ENCODE peak calls at places on chromosomes 1 and 21, in five cellular contexts. E is pancreas, X is left lung, W is mesenchymal stem cell, P is fibroblast of lung. N is an unnamed sample.

GRCh38 chr1:47919113-47919833 is 77.9 kb downstream of the TRABD2B start:
- DNase-seq in X (no peak), E (no peak), P (no peak), W (no peak), N (no peak)

GRCh38 chr1:224559971-224560728 is 56.0 kb upstream of the CNIH3 start:
- DNase-seq in E (no peak), X (no peak), W (no peak), P (no peak), N (no peak)

GRCh38 chr1:56576880-56577858 is 2.2 kb downstream of the PLPP3 start:
- DNase-seq in X (no peak), W (peak; percentile 49), E (no peak), P (peak; percentile 59), N (peak; percentile 64)

GRCh38 chr21:45318556-45319341 is 31.1 kb upstream of the POFUT2 start:
- DNase-seq in W (peak; percentile 97), P (peak; percentile 83), X (peak; percentile 53), E (peak; percentile 64), N (peak; percentile 78)

GRCh38 chr1:23100074-23100748 is 68.4 kb downstream of the LUZP1 start:
- DNase-seq in P (peak; percentile 89), X (no peak), E (no peak), W (peak; percentile 99), N (peak; percentile 37)

GRCh38 chr1:83931658-83932253 is 67.2 kb downstream of the TTLL7 start:
- DNase-seq in P (peak; percentile 72), X (no peak), W (peak; percentile 62), E (no peak), N (peak; percentile 76)

GRCh38 chr1:198560093-198560638 is 19.7 kb upstream of the ATP6V1G3 start:
- DNase-seq in X (peak; percentile 42), P (peak; percentile 6), E (no peak), W (no peak), N (no peak)

GRCh38 chr1:151972533-151973270 is 21.0 kb downstream of the S100A10 start:
- DNase-seq in X (peak; percentile 66), W (peak; percentile 93), E (no peak), P (peak; percentile 78), N (peak; percentile 83)

GRCh38 chr1:93681549-93682412 is at the start of gene BCAR3:
- DNase-seq in X (peak; percentile 77), E (peak; percentile 80), P (peak; percentile 73), W (peak; percentile 76), N (peak; percentile 88)

GRCh38 chr1:41898191-41898713 is 20.5 kb downstream of the HIVEP3 start:
- DNase-seq in X (no peak), P (peak; percentile 69), E (no peak), W (peak; percentile 85), N (no peak)

GRCh38 chr1:25795955-25796806 is 3.8 kb upstream of the SELENON start:
- DNase-seq in E (no peak), X (no peak), P (no peak), W (no peak), N (no peak)

GRCh38 chr21:29382029-29382654 is 83.4 kb downstream of the BACH1 start:
- DNase-seq in W (peak; percentile 47), E (no peak), P (peak; percentile 31), X (no peak), N (peak; percentile 51)

GRCh38 chr1:25996966-25997758 is 701 bp downstream of the PAFAH2 start:
- DNase-seq in P (peak; percentile 66), E (no peak), W (peak; percentile 95), X (no peak), N (peak; percentile 74)

GRCh38 chr1:71428029-71428428 is 347.2 kb upstream of the ZRANB2 start:
- DNase-seq in X (no peak), P (no peak), E (no peak), W (no peak), N (no peak)

GRCh38 chr1:156893048-156893953 is at the start of gene PEAR1:
- DNase-seq in X (peak; percentile 47), P (peak; percentile 33), E (peak; percentile 70), W (peak; percentile 40), N (peak; percentile 47)

GRCh38 chr1:151986501-151987190 is 7.0 kb downstream of the S100A10 start:
- DNase-seq in E (no peak), W (no peak), X (no peak), P (no peak), N (no peak)

GRCh38 chr1:110005971-110006370 is 21.4 kb downstream of the AHCYL1 start:
- DNase-seq in P (peak; percentile 51), W (peak; percentile 40), X (no peak), E (no peak), N (no peak)

GRCh38 chr21:43938751-43939442 is 73.2 kb upstream of the TRAPPC10 start:
- DNase-seq in W (peak; percentile 85), X (peak; percentile 79), P (peak; percentile 67), E (no peak), N (peak; percentile 91)

GRCh38 chr21:31267644-31268043 is 76.4 kb downstream of the TIAM1 start:
- DNase-seq in E (no peak), X (no peak), P (peak; percentile 41), W (no peak), N (no peak)

GRCh38 chr1:150233359-150234308 is 2.3 kb downstream of the ANP32E start:
- DNase-seq in P (peak; percentile 31), W (peak; percentile 46), X (no peak), E (no peak), N (peak; percentile 13)

GRCh38 chr1:175272361-175272760 is 79.8 kb upstream of the KIAA0040 start:
- DNase-seq in E (no peak), X (no peak), P (no peak), W (no peak), N (no peak)

GRCh38 chr1:175274368-175274767 is 81.8 kb upstream of the KIAA0040 start:
- DNase-seq in W (no peak), X (no peak), E (no peak), P (no peak), N (no peak)

GRCh38 chr1:175277778-175278177 is 85.2 kb upstream of the KIAA0040 start:
- DNase-seq in X (no peak), W (no peak), P (no peak), E (no peak), N (no peak)

GRCh38 chr1:175270361-175270760 is 77.8 kb upstream of the KIAA0040 start:
- DNase-seq in E (no peak), P (no peak), W (no peak), X (no peak), N (no peak)

DNA sequence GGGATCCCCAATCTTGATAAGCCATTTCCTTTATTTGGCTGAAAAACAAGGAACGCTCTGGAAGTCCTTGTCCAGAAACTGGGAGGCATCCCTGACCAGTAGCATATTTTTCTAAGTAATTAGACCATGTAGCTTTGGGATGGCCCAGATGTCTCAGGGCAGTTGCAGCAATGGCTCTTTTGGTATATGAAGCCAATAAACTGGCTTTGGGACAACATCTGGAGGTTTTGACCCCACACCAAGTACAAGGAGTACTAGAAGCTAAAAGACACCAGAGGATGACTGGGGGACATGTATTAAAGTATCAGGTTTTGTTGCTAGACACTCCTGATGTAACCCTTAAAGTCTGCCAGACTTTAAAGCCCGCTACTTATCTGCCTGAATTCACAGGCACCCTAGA is 81.1 kb upstream of the KIAA0040 start:
- DNase-seq in P (no peak), E (no peak), X (no peak), W (no peak), N (no peak)
- H3K4me3 ChIP-seq in P (no peak overlapping the region), E (no peak overlapping the region), X (no peak overlapping the region), W (no peak overlapping the region), N (no peak overlapping the region)

GRCh38 chr1:14756617-14757259 is 158.3 kb downstream of the KAZN start:
- DNase-seq in W (no peak), X (no peak), P (peak; percentile 47), E (no peak), N (no peak)
- H3K4me1 ChIP-seq in W (no peaks in the 10 kb centered on the region), X (no peaks in the 10 kb centered on the region), P (no peaks in the 10 kb centered on the region), E (no peaks in the 10 kb centered on the region), N (peaks cover 7% of the 10 kb centered on the region)

DNA sequence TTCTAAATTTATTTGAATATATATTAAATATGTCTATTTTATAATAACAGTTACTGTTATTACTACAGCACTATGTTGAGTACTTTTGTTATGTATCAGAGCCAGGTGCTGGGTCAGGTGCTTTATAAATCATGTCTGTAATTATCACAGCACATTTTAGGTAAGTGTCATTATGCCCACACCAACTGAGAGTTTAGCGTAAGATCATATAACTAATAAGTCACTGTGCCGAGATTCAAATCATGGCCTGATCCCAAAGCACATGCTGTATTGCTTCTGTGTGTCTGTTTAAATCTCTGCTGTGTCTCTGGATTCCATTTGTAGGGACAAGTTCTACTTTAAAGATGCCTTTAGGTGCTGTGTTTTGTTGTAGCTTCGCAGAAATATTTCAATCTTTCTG is 1.9 kb downstream of the GPSM2 start:
- DNase-seq in P (peak; percentile 31), W (no peak), E (no peak), X (no peak), N (no peak)
- H3K4me3 ChIP-seq in P (peak overlapping the region; percentile 74), W (peak overlapping the region; percentile 93), E (no peak overlapping the region), X (peak overlapping the region; percentile 87), N (no peak overlapping the region)

GRCh38 chr1:8651962-8652361 is 165.5 kb downstream of the RERE start:
- DNase-seq in W (peak; percentile 26), E (no peak), X (no peak), P (no peak), N (no peak)
- H3K4me1 ChIP-seq in W (peaks cover 9% of the 10 kb centered on the region), E (peaks cover 19% of the 10 kb centered on the region), X (no peaks in the 10 kb centered on the region), P (peaks cover 2% of the 10 kb centered on the region), N (peaks cover 4% of the 10 kb centered on the region)

GRCh38 chr21:38751379-38752050 is 54.2 kb upstream of the ETS2 start:
- DNase-seq in P (peak; percentile 77), E (no peak), X (peak; percentile 68), W (no peak), N (no peak)
- H3K4me3 ChIP-seq in P (no peak overlapping the region), E (no peak overlapping the region), X (no peak overlapping the region), W (no peak overlapping the region), N (no peak overlapping the region)

GRCh38 chr1:8464377-8464776 is 146.5 kb downstream of the SLC45A1 start:
- DNase-seq in E (no peak), P (no peak), X (peak; percentile 58), W (no peak), N (no peak)
- H3K4me1 ChIP-seq in E (peaks cover 30% of the 10 kb centered on the region), P (peaks cover 21% of the 10 kb centered on the region), X (peaks cover 28% of the 10 kb centered on the region), W (peaks cover 19% of the 10 kb centered on the region), N (peaks cover 34% of the 10 kb centered on the region)